ENCODE peak calls at places on chromosomes 11 and 22, in four cellular contexts. K is trophoblast cell; C is CD4-positive, alpha-beta T cell; J is MM.1S. F is an unnamed sample. For H3K9me3 and H3K27me3, the result is how much of the 10 kb centered on the place peaks cover.

GRCh38 chr11:1749020-1749758 is 1.2 kb downstream of the IFITM10 start:
- DNase-seq in K (no peak), C (no peak), J (no peak), F (no peak)

GRCh38 chr22:17578129-17578754 is 14.9 kb downstream of the SLC25A18 start:
- DNase-seq in K (no peak), C (no peak), J (no peak), F (no peak)

GRCh38 chr22:30457964-30458363 is 13.9 kb downstream of the SEC14L3 start:
- DNase-seq in K (no peak), C (no peak), J (no peak), F (no peak)

GRCh38 chr11:127059286-127060200 is 59.0 kb upstream of the KIRREL3 start:
- DNase-seq in K (no peak), C (no peak), J (no peak), F (no peak)

GRCh38 chr11:1832181-1832988 is 2.4 kb upstream of the SYT8 start:
- DNase-seq in K (no peak), C (peak), J (peak), F (peak)

GRCh38 chr22:33832558-33833151 is 87.6 kb downstream of the LARGE1 start:
- DNase-seq in K (no peak), C (no peak), J (no peak), F (no peak)

GRCh38 chr11:75325713-75326438 is 25.6 kb downstream of the ARRB1 start:
- DNase-seq in K (no peak), C (peak), J (no peak), F (no peak)

GRCh38 chr22:19599004-19599403 is 74.8 kb upstream of the CLDN5 start:
- DNase-seq in K (no peak), C (no peak), J (no peak), F (no peak)

GRCh38 chr11:64396079-64396591 is 37.2 kb downstream of the RPS6KA4 start:
- DNase-seq in K (no peak), C (no peak), J (no peak), F (no peak)

GRCh38 chr11:104333977-104334376 is 170.0 kb upstream of the PDGFD start:
- DNase-seq in K (no peak), C (no peak), J (no peak), F (no peak)

GRCh38 chr11:61091373-61092279 is 10.7 kb upstream of the CD5 start:
- DNase-seq in K (no peak), C (peak), J (no peak), F (no peak)

GRCh38 chr11:3808846-3809623 is 675 bp downstream of the PGAP2 start:
- DNase-seq in K (peak), C (peak), J (peak), F (peak)

GRCh38 chr11:130180491-130180890 is 20.9 kb downstream of the ST14 start:
- DNase-seq in K (no peak), C (no peak), J (peak), F (no peak)

GRCh38 chr11:130180896-130181294 is 21.3 kb downstream of the ST14 start:
- DNase-seq in K (no peak), C (no peak), J (no peak), F (no peak)

GRCh38 chr11:130178992-130179391 is 19.4 kb downstream of the ST14 start:
- DNase-seq in K (no peak), C (no peak), J (no peak), F (no peak)

GRCh38 chr11:130178441-130178971 is 18.9 kb downstream of the ST14 start:
- DNase-seq in K (no peak), C (no peak), J (peak), F (no peak)

DNA sequence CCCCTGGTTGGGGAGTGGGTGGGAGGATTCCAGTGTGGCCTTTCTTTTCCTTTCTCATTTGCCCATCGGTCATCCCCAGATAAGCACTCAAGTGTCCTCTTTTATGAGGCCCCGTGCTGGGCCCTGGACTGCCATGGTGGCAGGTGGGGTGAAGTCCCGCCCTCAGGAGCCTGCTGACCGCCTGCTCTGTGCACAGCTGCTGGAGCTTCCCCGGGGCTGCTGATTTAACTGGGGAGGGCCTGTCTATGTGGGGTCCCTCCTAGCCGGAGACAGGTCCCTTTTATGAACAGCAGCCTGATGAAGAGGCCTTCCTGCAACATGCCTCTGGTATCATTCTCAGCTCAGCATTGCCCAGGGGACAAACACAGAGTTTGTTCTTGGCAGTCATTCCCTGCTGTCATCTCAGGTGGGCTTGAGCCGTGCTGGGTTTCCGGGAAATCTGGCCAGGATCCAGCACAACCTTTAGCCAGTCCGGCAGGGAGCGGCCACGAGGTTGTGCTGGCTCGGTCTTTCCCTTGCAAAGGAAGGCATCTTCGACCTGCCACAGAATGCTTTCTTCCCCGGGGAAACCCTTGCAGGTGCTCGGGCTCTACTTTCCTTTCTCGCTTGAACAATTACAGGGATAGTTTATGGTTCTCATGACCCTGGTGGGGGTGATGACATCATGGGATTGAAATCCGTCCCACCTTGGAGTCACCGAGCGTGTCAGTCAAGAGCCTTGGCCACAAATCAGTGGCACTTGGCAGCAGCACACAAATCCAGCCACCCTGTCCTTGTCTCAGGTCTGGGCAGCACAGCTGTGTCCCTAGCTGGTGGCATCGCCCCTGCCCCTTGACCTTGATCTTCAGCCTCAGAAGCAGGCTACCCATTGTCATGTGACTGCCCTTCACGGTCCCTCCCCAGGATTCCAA is 20.1 kb downstream of the ST14 start:
- DNase-seq in K (no peak), C (no peak), J (peak), F (no peak)
- H3K27ac ChIP-seq in K (no peak), C (no peak), J (peak), F (no peak)

GRCh38 chr22:47544696-47545095 is 782.2 kb downstream of the TBC1D22A start:
- DNase-seq in K (no peak), C (no peak), J (no peak), F (no peak)
- H3K9me3 ChIP-seq in K (half or more), C (under half), J (under half), F (under half)

GRCh38 chr22:43884600-43885318 is 7.1 kb downstream of the PNPLA5 start:
- DNase-seq in K (no peak), C (peak), J (peak), F (no peak)

GRCh38 chr22:43883012-43883661 is 8.7 kb downstream of the PNPLA5 start:
- DNase-seq in K (peak), C (no peak), J (peak), F (peak)

GRCh38 chr22:43882122-43882767 is 9.6 kb downstream of the PNPLA5 start:
- DNase-seq in K (no peak), C (no peak), J (no peak), F (no peak)

GRCh38 chr22:43885319-43885671 is 6.5 kb downstream of the PNPLA5 start:
- DNase-seq in K (no peak), C (no peak), J (no peak), F (no peak)

DNA sequence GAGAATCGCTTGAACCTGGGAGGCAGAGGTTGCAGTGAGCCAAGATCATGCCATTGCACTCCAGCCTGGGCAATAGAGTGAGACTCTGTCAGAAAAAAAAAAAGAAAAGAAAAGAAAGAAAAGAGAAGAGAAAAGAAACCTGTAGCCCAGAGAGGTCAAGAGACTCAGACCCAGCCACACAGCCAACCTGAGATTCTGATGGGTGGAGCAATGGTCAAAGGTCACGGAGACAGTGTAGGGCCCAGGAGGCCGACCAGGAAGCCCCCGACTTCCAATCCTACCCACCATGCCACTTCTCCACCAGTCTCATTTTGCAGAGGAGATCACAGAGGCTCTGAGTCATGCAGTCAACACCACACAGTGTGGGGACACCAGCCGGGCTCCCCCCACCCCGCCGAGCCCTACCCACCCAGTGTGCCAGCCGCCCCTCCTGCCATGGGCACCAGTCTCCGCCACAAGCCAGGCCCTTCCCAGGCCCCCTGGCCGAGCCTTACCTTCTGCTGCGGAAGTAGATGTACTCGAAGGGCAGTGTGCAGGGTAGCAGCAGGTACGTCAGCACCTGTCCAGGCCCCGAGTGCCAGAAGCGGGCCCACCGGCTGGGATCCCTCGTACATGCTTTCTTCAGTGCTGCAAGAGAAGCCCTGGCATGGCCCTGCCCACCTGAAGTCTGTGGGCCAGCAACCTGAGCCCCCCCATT is 7.9 kb downstream of the PNPLA5 start:
- DNase-seq in K (no peak), C (no peak), J (no peak), F (no peak)
- H3K27me3 ChIP-seq in K (under half), C (under half), J (half or more), F (under half)

GRCh38 chr22:39498802-39499201 is 3.3 kb upstream of the MIEF1 start:
- DNase-seq in K (no peak), C (no peak), J (no peak), F (no peak)

GRCh38 chr22:39496131-39496838 is 5.8 kb upstream of the MIEF1 start:
- DNase-seq in K (peak), C (peak), J (peak), F (peak)

GRCh38 chr22:39500101-39500500 is 2.0 kb upstream of the MIEF1 start:
- DNase-seq in K (no peak), C (no peak), J (no peak), F (no peak)

GRCh38 chr22:39501644-39502108 is 414 bp upstream of the MIEF1 start:
- DNase-seq in K (no peak), C (no peak), J (no peak), F (no peak)

GRCh38 chr22:39498368-39498767 is 3.7 kb upstream of the MIEF1 start:
- DNase-seq in K (no peak), C (no peak), J (no peak), F (no peak)
- H3K27ac ChIP-seq in K (no peak), C (no peak), J (no peak), F (no peak)

GRCh38 chr11:97414801-97415200 is 1025.0 kb downstream of the JRKL start:
- DNase-seq in K (no peak), C (no peak), J (no peak), F (no peak)

GRCh38 chr11:97419729-97420128 is 1029.9 kb downstream of the JRKL start:
- DNase-seq in K (no peak), C (no peak), J (no peak), F (no peak)
- H3K9me3 ChIP-seq in K (under half), C (under half), J (under half), F (under half)

GRCh38 chr22:42428025-42428424 is 4.2 kb downstream of the NFAM1 start:
- DNase-seq in K (no peak), C (no peak), J (no peak), F (no peak)
- H3K27me3 ChIP-seq in K (under half), C (under half), J (half or more), F (under half)

F was measured in CD4-positive, alpha-beta memory T cell.